ENCODE peak calls at places on chromosomes 16 and 17, in eight cellular contexts. One of them, this sample, is unnamed.

GRCh38 chr17:4209611-4210010 is 54.2 kb downstream of the ANKFY1 start:
- DNase-seq in CD4-positive, alpha-beta T cell: no peak
- DNase-seq in endothelial cell: no peak
- DNase-seq in mesothelial cell of epicardium: no peak
- DNase-seq in cardiac muscle cell: no peak
- DNase-seq in heart right ventricle: peak; percentile 36
- DNase-seq in AG09309: no peak
- DNase-seq in ovary: no peak
- DNase-seq in this sample: no peak

GRCh38 chr16:50326835-50327465 is 41.8 kb downstream of the BRD7 start:
- DNase-seq in mesothelial cell of epicardium: no peak
- DNase-seq in cardiac muscle cell: peak; percentile 48
- DNase-seq in AG09309: no peak
- DNase-seq in endothelial cell: no peak
- DNase-seq in CD4-positive, alpha-beta T cell: peak; percentile 39
- DNase-seq in ovary: no peak
- DNase-seq in heart right ventricle: no peak
- DNase-seq in this sample: no peak

GRCh38 chr16:30434852-30435251 is 5.0 kb upstream of the DCTPP1 start:
- DNase-seq in ovary: no peak
- DNase-seq in CD4-positive, alpha-beta T cell: no peak
- DNase-seq in AG09309: no peak
- DNase-seq in endothelial cell: no peak
- DNase-seq in heart right ventricle: no peak
- DNase-seq in mesothelial cell of epicardium: no peak
- DNase-seq in cardiac muscle cell: no peak
- DNase-seq in this sample: no peak

GRCh38 chr17:5809580-5810188 is 225.4 kb upstream of the NLRP1 start:
- DNase-seq in heart right ventricle: no peak
- DNase-seq in cardiac muscle cell: no peak
- DNase-seq in ovary: no peak
- DNase-seq in mesothelial cell of epicardium: no peak
- DNase-seq in CD4-positive, alpha-beta T cell: no peak
- DNase-seq in AG09309: no peak
- DNase-seq in endothelial cell: no peak
- DNase-seq in this sample: no peak

GRCh38 chr16:12900599-12901203 is 697 bp upstream of the SHISA9 start:
- DNase-seq in heart right ventricle: no peak
- DNase-seq in cardiac muscle cell: no peak
- DNase-seq in CD4-positive, alpha-beta T cell: no peak
- DNase-seq in AG09309: no peak
- DNase-seq in mesothelial cell of epicardium: no peak
- DNase-seq in endothelial cell: peak; percentile 8
- DNase-seq in ovary: no peak
- DNase-seq in this sample: no peak

GRCh38 chr16:10130482-10130996 is 51.7 kb downstream of the GRIN2A start:
- DNase-seq in cardiac muscle cell: no peak
- DNase-seq in CD4-positive, alpha-beta T cell: no peak
- DNase-seq in heart right ventricle: no peak
- DNase-seq in endothelial cell: no peak
- DNase-seq in AG09309: no peak
- DNase-seq in ovary: no peak
- DNase-seq in mesothelial cell of epicardium: no peak
- DNase-seq in this sample: no peak

GRCh38 chr16:74608944-74609343 is 2.0 kb upstream of the GLG1 start:
- DNase-seq in ovary: no peak
- DNase-seq in CD4-positive, alpha-beta T cell: peak; percentile 15
- DNase-seq in mesothelial cell of epicardium: no peak
- DNase-seq in heart right ventricle: no peak
- DNase-seq in AG09309: no peak
- DNase-seq in cardiac muscle cell: no peak
- DNase-seq in endothelial cell: no peak
- DNase-seq in this sample: no peak

GRCh38 chr17:1201132-1201702 is 21.4 kb upstream of the ABR start:
- DNase-seq in AG09309: no peak
- DNase-seq in cardiac muscle cell: no peak
- DNase-seq in mesothelial cell of epicardium: no peak
- DNase-seq in ovary: no peak
- DNase-seq in endothelial cell: no peak
- DNase-seq in heart right ventricle: no peak
- DNase-seq in CD4-positive, alpha-beta T cell: peak; percentile 24
- DNase-seq in this sample: no peak

GRCh38 chr17:50661348-50661747 is 26.7 kb downstream of the ABCC3 start:
- DNase-seq in CD4-positive, alpha-beta T cell: no peak
- DNase-seq in mesothelial cell of epicardium: no peak
- DNase-seq in cardiac muscle cell: no peak
- DNase-seq in heart right ventricle: no peak
- DNase-seq in ovary: no peak
- DNase-seq in endothelial cell: no peak
- DNase-seq in AG09309: no peak
- DNase-seq in this sample: no peak

GRCh38 chr16:27532088-27532810 is 17.5 kb downstream of the GTF3C1 start:
- DNase-seq in endothelial cell: no peak
- DNase-seq in mesothelial cell of epicardium: no peak
- DNase-seq in cardiac muscle cell: no peak
- DNase-seq in CD4-positive, alpha-beta T cell: no peak
- DNase-seq in ovary: no peak
- DNase-seq in AG09309: no peak
- DNase-seq in heart right ventricle: no peak
- DNase-seq in this sample: no peak

GRCh38 chr16:24883714-24884151 is 38.0 kb downstream of the SLC5A11 start:
- DNase-seq in endothelial cell: no peak
- DNase-seq in cardiac muscle cell: no peak
- DNase-seq in AG09309: no peak
- DNase-seq in CD4-positive, alpha-beta T cell: no peak
- DNase-seq in mesothelial cell of epicardium: no peak
- DNase-seq in heart right ventricle: no peak
- DNase-seq in ovary: no peak
- DNase-seq in this sample: no peak

GRCh38 chr17:6137716-6138502 is 67.7 kb downstream of the WSCD1 start:
- DNase-seq in heart right ventricle: no peak
- DNase-seq in endothelial cell: no peak
- DNase-seq in AG09309: no peak
- DNase-seq in cardiac muscle cell: no peak
- DNase-seq in CD4-positive, alpha-beta T cell: no peak
- DNase-seq in mesothelial cell of epicardium: no peak
- DNase-seq in ovary: no peak
- DNase-seq in this sample: no peak

GRCh38 chr17:538096-538973 is 176.3 kb downstream of the VPS53 start:
- DNase-seq in CD4-positive, alpha-beta T cell: no peak
- DNase-seq in ovary: no peak
- DNase-seq in heart right ventricle: no peak
- DNase-seq in endothelial cell: no peak
- DNase-seq in cardiac muscle cell: peak; percentile 8
- DNase-seq in mesothelial cell of epicardium: no peak
- DNase-seq in AG09309: peak; percentile 32
- DNase-seq in this sample: no peak

GRCh38 chr16:19698480-19699465 is 19.3 kb downstream of the KNOP1 start:
- DNase-seq in CD4-positive, alpha-beta T cell: no peak
- DNase-seq in cardiac muscle cell: no peak
- DNase-seq in AG09309: peak; percentile 55
- DNase-seq in mesothelial cell of epicardium: no peak
- DNase-seq in ovary: no peak
- DNase-seq in heart right ventricle: no peak
- DNase-seq in endothelial cell: no peak
- DNase-seq in this sample: no peak

GRCh38 chr16:19765860-19766553 is 47.9 kb downstream of the IQCK start:
- DNase-seq in heart right ventricle: peak; percentile 67
- DNase-seq in mesothelial cell of epicardium: no peak
- DNase-seq in endothelial cell: no peak
- DNase-seq in cardiac muscle cell: no peak
- DNase-seq in ovary: no peak
- DNase-seq in AG09309: no peak
- DNase-seq in CD4-positive, alpha-beta T cell: no peak
- DNase-seq in this sample: no peak

DNA sequence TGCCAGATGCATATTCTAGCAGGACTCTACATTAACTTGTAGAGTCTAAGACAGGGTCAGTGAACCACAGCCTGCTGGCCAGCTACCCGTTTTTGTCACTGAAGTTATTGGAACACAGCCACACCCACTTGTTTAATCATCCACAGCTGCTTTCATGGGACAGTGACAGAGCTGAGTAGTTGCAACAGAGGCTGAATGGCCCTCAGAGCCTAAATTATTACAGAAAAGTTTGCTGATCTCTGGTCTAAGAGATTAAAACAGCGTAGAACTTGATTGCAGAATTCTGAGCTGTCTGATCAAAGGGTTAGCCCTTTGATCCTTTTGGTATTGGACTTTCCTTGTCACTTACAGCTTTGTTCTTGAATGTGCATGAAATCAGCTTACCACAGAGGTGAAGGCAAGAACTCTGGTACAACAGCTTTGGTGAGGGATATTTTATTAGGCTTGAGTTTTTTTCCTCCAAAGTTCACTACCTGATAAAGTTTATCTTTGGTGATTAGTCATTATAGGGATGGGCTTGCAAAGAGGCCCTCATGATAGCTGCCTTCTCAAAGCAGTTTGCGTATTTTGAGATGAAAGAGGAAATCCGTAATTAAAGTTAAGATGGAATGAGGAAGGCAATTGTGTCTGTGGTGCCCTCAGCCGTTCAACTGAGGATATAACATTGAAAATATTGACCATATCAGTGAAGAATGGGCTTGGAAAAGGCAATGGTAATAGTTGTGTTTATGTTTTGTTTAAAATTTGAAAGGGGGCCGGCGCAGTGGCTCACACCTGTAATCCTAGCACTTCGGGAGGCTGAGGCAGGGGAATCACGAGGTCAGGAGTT is 23.7 kb downstream of the ALDH3A2 start:
- DNase-seq in cardiac muscle cell: no peak
- DNase-seq in endothelial cell: no peak
- DNase-seq in heart right ventricle: peak; percentile 30
- DNase-seq in CD4-positive, alpha-beta T cell: no peak
- DNase-seq in mesothelial cell of epicardium: no peak
- DNase-seq in ovary: no peak
- DNase-seq in AG09309: no peak
- DNase-seq in this sample: no peak
- TF ChIP-seq CTCF in cardiac muscle cell: peak; percentile 34
- TF ChIP-seq CTCF in endothelial cell: no peak
- TF ChIP-seq CTCF in heart right ventricle: no peak
- TF ChIP-seq CTCF in CD4-positive, alpha-beta T cell: no peak
- TF ChIP-seq CTCF in mesothelial cell of epicardium: no peak
- TF ChIP-seq CTCF in ovary: peak; percentile 29
- TF ChIP-seq CTCF in AG09309: peak; percentile 42
- TF ChIP-seq CTCF in this sample: peak; percentile 8

DNA sequence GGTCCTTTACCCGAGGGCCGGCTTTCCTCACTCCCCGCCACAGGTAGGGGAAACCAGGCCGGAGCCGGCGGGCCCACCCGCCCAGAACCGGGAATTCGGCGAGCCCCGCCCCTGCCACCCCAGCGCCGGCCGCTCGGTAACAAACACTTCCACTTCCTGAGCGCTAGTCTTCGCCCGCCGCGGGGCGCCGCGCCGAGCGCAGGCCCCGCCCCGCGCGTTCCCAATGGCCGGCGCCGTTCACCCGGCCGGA is 224 bp upstream of the NHERF1 start:
- DNase-seq in ovary: no peak
- DNase-seq in cardiac muscle cell: no peak
- DNase-seq in heart right ventricle: no peak
- DNase-seq in endothelial cell: no peak
- DNase-seq in AG09309: no peak
- DNase-seq in mesothelial cell of epicardium: no peak
- DNase-seq in CD4-positive, alpha-beta T cell: no peak
- DNase-seq in this sample: no peak
- TF ChIP-seq CTCF in ovary: no peak
- TF ChIP-seq CTCF in cardiac muscle cell: no peak
- TF ChIP-seq CTCF in heart right ventricle: peak; percentile 36
- TF ChIP-seq CTCF in endothelial cell: no peak
- TF ChIP-seq CTCF in AG09309: no peak
- TF ChIP-seq CTCF in mesothelial cell of epicardium: no peak
- TF ChIP-seq CTCF in CD4-positive, alpha-beta T cell: no peak
- TF ChIP-seq CTCF in this sample: no peak

DNA sequence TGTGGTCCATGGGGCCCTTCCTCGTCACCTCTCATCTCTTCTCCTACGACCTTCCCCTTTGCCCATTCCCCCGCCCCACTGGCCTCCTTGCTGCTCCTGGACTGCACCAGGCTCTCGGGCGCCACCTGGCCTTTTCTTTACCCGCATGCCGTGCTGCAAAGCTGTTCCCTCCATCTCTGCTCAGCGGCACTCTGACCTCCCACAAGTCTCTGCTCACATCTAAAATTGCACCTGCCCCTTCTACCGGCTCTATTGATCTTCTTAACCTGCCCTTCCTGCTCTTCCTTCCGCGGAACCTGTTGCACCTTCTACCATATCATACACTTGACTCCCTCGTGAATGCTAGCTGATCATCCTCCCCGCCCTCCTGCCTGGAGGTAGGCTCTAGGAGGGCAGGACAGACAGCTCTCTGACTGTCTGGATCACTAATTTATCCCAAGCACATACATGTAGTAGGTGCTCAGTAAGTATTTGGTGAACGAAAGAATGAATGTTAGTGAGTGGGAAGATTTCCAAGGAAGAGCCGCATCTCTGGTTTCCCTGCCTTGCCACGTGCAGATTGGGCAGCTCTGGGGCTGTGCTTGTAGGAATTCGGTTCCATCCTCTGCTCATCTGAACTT is 17.3 kb downstream of the DNAH17 start:
- DNase-seq in CD4-positive, alpha-beta T cell: no peak
- DNase-seq in cardiac muscle cell: no peak
- DNase-seq in endothelial cell: no peak
- DNase-seq in ovary: no peak
- DNase-seq in mesothelial cell of epicardium: no peak
- DNase-seq in AG09309: no peak
- DNase-seq in heart right ventricle: no peak
- DNase-seq in this sample: no peak
- TF ChIP-seq CTCF in CD4-positive, alpha-beta T cell: no peak
- TF ChIP-seq CTCF in cardiac muscle cell: no peak
- TF ChIP-seq CTCF in endothelial cell: no peak
- TF ChIP-seq CTCF in ovary: no peak
- TF ChIP-seq CTCF in mesothelial cell of epicardium: no peak
- TF ChIP-seq CTCF in AG09309: no peak
- TF ChIP-seq CTCF in heart right ventricle: no peak
- TF ChIP-seq CTCF in this sample: no peak

GRCh38 chr17:82699551-82699950 is 1.1 kb upstream of the RAB40B start:
- DNase-seq in heart right ventricle: no peak
- DNase-seq in cardiac muscle cell: no peak
- DNase-seq in ovary: no peak
- DNase-seq in mesothelial cell of epicardium: no peak
- DNase-seq in AG09309: no peak
- DNase-seq in endothelial cell: no peak
- DNase-seq in CD4-positive, alpha-beta T cell: no peak
- DNase-seq in this sample: no peak

GRCh38 chr17:82703935-82704865 is 5.7 kb upstream of the RAB40B start:
- DNase-seq in endothelial cell: no peak
- DNase-seq in ovary: no peak
- DNase-seq in mesothelial cell of epicardium: no peak
- DNase-seq in cardiac muscle cell: no peak
- DNase-seq in AG09309: no peak
- DNase-seq in CD4-positive, alpha-beta T cell: no peak
- DNase-seq in heart right ventricle: no peak
- DNase-seq in this sample: no peak

GRCh38 chr17:82704886-82705285 is 6.4 kb upstream of the RAB40B start:
- DNase-seq in ovary: no peak
- DNase-seq in AG09309: no peak
- DNase-seq in CD4-positive, alpha-beta T cell: no peak
- DNase-seq in endothelial cell: no peak
- DNase-seq in mesothelial cell of epicardium: no peak
- DNase-seq in cardiac muscle cell: no peak
- DNase-seq in heart right ventricle: no peak
- DNase-seq in this sample: no peak

GRCh38 chr17:82703036-82703745 is 4.7 kb upstream of the RAB40B start:
- DNase-seq in AG09309: no peak
- DNase-seq in heart right ventricle: no peak
- DNase-seq in ovary: no peak
- DNase-seq in endothelial cell: no peak
- DNase-seq in mesothelial cell of epicardium: no peak
- DNase-seq in CD4-positive, alpha-beta T cell: no peak
- DNase-seq in cardiac muscle cell: no peak
- DNase-seq in this sample: no peak

GRCh38 chr17:82702161-82702932 is 3.8 kb upstream of the RAB40B start:
- DNase-seq in cardiac muscle cell: no peak
- DNase-seq in endothelial cell: no peak
- DNase-seq in CD4-positive, alpha-beta T cell: no peak
- DNase-seq in ovary: no peak
- DNase-seq in AG09309: no peak
- DNase-seq in heart right ventricle: no peak
- DNase-seq in mesothelial cell of epicardium: no peak
- DNase-seq in this sample: no peak
- TF ChIP-seq CTCF in cardiac muscle cell: no peak
- TF ChIP-seq CTCF in endothelial cell: no peak
- TF ChIP-seq CTCF in CD4-positive, alpha-beta T cell: no peak
- TF ChIP-seq CTCF in ovary: no peak
- TF ChIP-seq CTCF in AG09309: no peak
- TF ChIP-seq CTCF in heart right ventricle: no peak
- TF ChIP-seq CTCF in mesothelial cell of epicardium: no peak
- TF ChIP-seq CTCF in this sample: no peak

This sample was measured in progenitor cell of endocrine pancreas.